ENCODE peak calls at places on chromosomes 4 and X, in six cellular contexts. O is progenitor cell of endocrine pancreas; V is bronchial epithelial cell; U is astrocyte; E is CD4-positive, alpha-beta T cell; Q is fibroblast of mammary gland. A is an unnamed sample.

GRCh38 chrX:133923113-133923512 is 62.3 kb downstream of the GPC3 start:
- DNase-seq in O (no peak), V (no peak), U (no peak), E (peak; percentile 8), Q (no peak), A (no peak)

GRCh38 chr4:3836802-3837601 is 70.8 kb downstream of the ADRA2C start:
- DNase-seq in O (no peak), V (no peak), U (no peak), E (no peak), Q (no peak), A (no peak)

GRCh38 chrX:155747520-155747919 is 133.6 kb upstream of the VAMP7 start:
- DNase-seq in O (no peak), V (peak; percentile 63), U (no peak), E (no peak), Q (peak; percentile 1), A (no peak)

GRCh38 chr4:3522651-3523050 is 9.6 kb downstream of the LRPAP1 start:
- DNase-seq in O (no peak), V (no peak), U (no peak), E (no peak), Q (no peak), A (no peak)

GRCh38 chr4:134610956-134611355 is 409.4 kb upstream of the PABPC4L start:
- DNase-seq in O (no peak), V (no peak), U (no peak), E (no peak), Q (no peak), A (no peak)

GRCh38 chrX:41538707-41539106 is 91.6 kb downstream of the NYX start:
- DNase-seq in O (no peak), V (no peak), U (no peak), E (no peak), Q (no peak), A (no peak)

GRCh38 chrX:12711435-12712040 is 79.7 kb upstream of the PRPS2 start:
- DNase-seq in O (no peak), V (no peak), U (no peak), E (no peak), Q (no peak), A (no peak)

GRCh38 chr4:67152976-67153375 is 392.3 kb downstream of the CENPC start:
- DNase-seq in O (no peak), V (no peak), U (no peak), E (no peak), Q (no peak), A (no peak)

GRCh38 chrX:81195712-81196111 is 6.0 kb downstream of the HMGN5 start:
- DNase-seq in O (peak; percentile 16), V (peak; percentile 43), U (peak; percentile 5), E (peak; percentile 34), Q (peak; percentile 63), A (no peak)

GRCh38 chrX:67544281-67544680 is 460 bp downstream of the AR start:
- DNase-seq in O (no peak), V (no peak), U (no peak), E (no peak), Q (peak; percentile 18), A (no peak)

GRCh38 chrX:148380614-148381561 is 119.5 kb upstream of the AFF2 start:
- DNase-seq in O (no peak), V (no peak), U (peak; percentile 16), E (no peak), Q (no peak), A (no peak)

GRCh38 chrX:54089191-54089590 is 44.9 kb upstream of the PHF8 start:
- DNase-seq in O (no peak), V (no peak), U (no peak), E (no peak), Q (no peak), A (no peak)

GRCh38 chr4:24778427-24779225 is 16.7 kb upstream of the SOD3 start:
- DNase-seq in O (no peak), V (peak; percentile 28), U (peak; percentile 97), E (no peak), Q (peak; percentile 99), A (no peak)

GRCh38 chrX:1034717-1035116 is 177.7 kb downstream of the CRLF2 start:
- DNase-seq in O (no peak), V (no peak), U (no peak), E (no peak), Q (no peak), A (no peak)

GRCh38 chr4:80197132-80197573 is at the start of gene PRDM8:
- DNase-seq in O (no peak), V (no peak), U (peak; percentile 42), E (peak; percentile 33), Q (no peak), A (no peak)

GRCh38 chrX:102339312-102340298 is 92.6 kb downstream of the NXF2 start:
- DNase-seq in O (no peak), V (no peak), U (no peak), E (no peak), Q (no peak), A (peak; percentile 58)

GRCh38 chr4:168388890-168389289 is 70.3 kb upstream of the DDX60 start:
- DNase-seq in O (no peak), V (peak; percentile 87), U (peak; percentile 53), E (no peak), Q (peak; percentile 68), A (no peak)

GRCh38 chrX:2878563-2878962 is 49.8 kb downstream of the GYG2 start:
- DNase-seq in O (no peak), V (no peak), U (no peak), E (no peak), Q (no peak), A (no peak)

GRCh38 chrX:2875136-2875481 is 46.4 kb downstream of the GYG2 start:
- DNase-seq in O (no peak), V (no peak), U (no peak), E (no peak), Q (no peak), A (peak; percentile 20)

GRCh38 chrX:2874222-2875135 is 45.7 kb downstream of the GYG2 start:
- DNase-seq in O (no peak), V (no peak), U (no peak), E (no peak), Q (no peak), A (no peak)

GRCh38 chrX:2872937-2873336 is 44.2 kb downstream of the GYG2 start:
- DNase-seq in O (no peak), V (no peak), U (no peak), E (no peak), Q (no peak), A (no peak)

DNA sequence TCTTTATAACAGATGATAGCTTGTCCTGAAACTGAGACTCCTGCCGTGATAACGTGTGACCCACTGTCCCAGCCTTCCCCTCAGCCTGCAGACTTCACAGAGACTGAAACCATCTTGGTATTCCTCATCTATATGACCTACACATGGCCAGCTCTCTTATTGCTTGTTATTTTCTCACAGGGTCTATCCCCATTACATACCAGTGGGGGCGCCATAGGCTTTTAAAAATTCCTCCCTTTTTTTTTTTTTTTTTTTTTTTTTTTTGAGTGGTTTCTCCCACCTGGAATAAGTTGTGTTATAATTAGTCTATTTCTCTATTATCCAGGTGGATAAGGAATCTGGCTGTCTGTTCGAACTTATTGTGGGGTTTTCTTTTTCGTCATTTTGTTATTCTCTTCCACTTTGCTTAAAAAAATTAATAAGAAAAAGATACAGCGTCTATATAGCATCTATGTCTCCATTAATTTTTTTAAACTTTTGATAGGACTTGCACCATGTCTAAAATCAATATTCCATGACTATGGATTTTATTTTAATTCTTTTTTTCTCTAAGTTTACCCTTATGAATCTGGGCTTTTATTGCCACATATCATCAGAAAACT is 47.2 kb downstream of the GYG2 start:
- DNase-seq in O (no peak), V (no peak), U (no peak), E (no peak), Q (peak; percentile 19), A (no peak)
- TF ChIP-seq CTCF in O (peak; percentile 59), V (no peak), U (peak; percentile 37), E (peak; percentile 18), Q (peak; percentile 48), A (peak; percentile 73)

GRCh38 chr4:176287546-176287945 is 18.5 kb upstream of the ASB5 start:
- DNase-seq in O (no peak), V (no peak), U (no peak), E (no peak), Q (no peak), A (no peak)
- TF ChIP-seq CTCF in O (no peak), V (no peak), U (no peak), E (no peak), Q (no peak), A (no peak)

DNA sequence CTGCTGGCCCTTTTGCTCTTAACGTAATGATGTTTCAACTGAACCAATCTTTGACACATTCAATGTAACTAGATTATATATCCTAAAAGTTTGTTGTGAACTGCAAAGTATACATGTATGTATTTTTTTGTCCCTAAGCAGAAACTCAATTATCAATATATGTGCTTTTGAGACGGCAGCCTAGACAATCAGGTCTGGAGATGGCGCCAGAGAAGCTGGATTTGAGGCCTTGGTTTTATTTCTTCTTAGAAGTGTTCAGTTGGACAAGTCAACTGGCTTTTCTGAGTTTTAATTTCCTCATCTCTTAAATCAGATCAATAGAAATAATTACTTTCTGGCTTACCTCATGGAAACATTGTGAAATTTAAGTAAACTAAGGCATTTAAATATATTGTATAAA is 62.5 kb downstream of the DCAF8L1 start:
- DNase-seq in O (no peak), V (peak; percentile 23), U (no peak), E (no peak), Q (no peak), A (no peak)
- TF ChIP-seq CTCF in O (peak; percentile 28), V (peak; percentile 32), U (peak; percentile 10), E (no peak), Q (peak; percentile 2), A (peak; percentile 31)

GRCh38 chr4:87853108-87853507 is 20.3 kb downstream of the MEPE start:
- DNase-seq in O (no peak), V (peak; percentile 66), U (peak; percentile 23), E (no peak), Q (peak; percentile 58), A (no peak)

GRCh38 chr4:87853891-87854290 is 21.1 kb downstream of the MEPE start:
- DNase-seq in O (no peak), V (no peak), U (no peak), E (no peak), Q (no peak), A (no peak)

GRCh38 chr4:87851332-87851731 is 18.6 kb downstream of the MEPE start:
- DNase-seq in O (no peak), V (no peak), U (no peak), E (no peak), Q (no peak), A (no peak)

GRCh38 chr4:87849612-87850011 is 16.8 kb downstream of the MEPE start:
- DNase-seq in O (no peak), V (no peak), U (peak; percentile 31), E (no peak), Q (peak; percentile 10), A (no peak)

GRCh38 chr4:87851955-87852354 is 19.2 kb downstream of the MEPE start:
- DNase-seq in O (no peak), V (no peak), U (no peak), E (no peak), Q (no peak), A (no peak)
- TF ChIP-seq CTCF in O (no peak), V (no peak), U (no peak), E (no peak), Q (no peak), A (no peak)

A was measured in type B pancreatic cell.